ENCODE peak calls at places on chromosomes 7 and 10, in seven cellular contexts. One of them, this sample, is unnamed.

GRCh38 chr7:78769551-78770101 is 683.8 kb downstream of the MAGI2 start:
- DNase-seq in upper lobe of right lung: no peak
- DNase-seq in spleen: no peak
- DNase-seq in Calu3: no peak
- DNase-seq in PC-3: no peak
- DNase-seq in mammary epithelial cell: no peak
- DNase-seq in left ventricle myocardium inferior: no peak
- DNase-seq in this sample: no peak

GRCh38 chr7:38929460-38930171 is 20.6 kb upstream of the VPS41 start:
- DNase-seq in upper lobe of right lung: no peak
- DNase-seq in spleen: no peak
- DNase-seq in Calu3: peak; percentile 84
- DNase-seq in PC-3: no peak
- DNase-seq in mammary epithelial cell: no peak
- DNase-seq in left ventricle myocardium inferior: no peak
- DNase-seq in this sample: no peak

GRCh38 chr7:23136216-23136615 is 30.6 kb downstream of the KLHL7 start:
- DNase-seq in upper lobe of right lung: no peak
- DNase-seq in spleen: no peak
- DNase-seq in Calu3: no peak
- DNase-seq in PC-3: no peak
- DNase-seq in mammary epithelial cell: no peak
- DNase-seq in left ventricle myocardium inferior: no peak
- DNase-seq in this sample: no peak

GRCh38 chr10:31030216-31030615 is 1.4 kb downstream of the ZNF438 start:
- DNase-seq in upper lobe of right lung: no peak
- DNase-seq in spleen: no peak
- DNase-seq in Calu3: no peak
- DNase-seq in PC-3: no peak
- DNase-seq in mammary epithelial cell: no peak
- DNase-seq in left ventricle myocardium inferior: no peak
- DNase-seq in this sample: no peak

GRCh38 chr7:4831723-4832495 is 29.9 kb downstream of the PAPOLB start:
- DNase-seq in upper lobe of right lung: no peak
- DNase-seq in spleen: no peak
- DNase-seq in Calu3: no peak
- DNase-seq in PC-3: no peak
- DNase-seq in mammary epithelial cell: no peak
- DNase-seq in left ventricle myocardium inferior: no peak
- DNase-seq in this sample: no peak

GRCh38 chr7:148704966-148705365 is 6.3 kb downstream of the CUL1 start:
- DNase-seq in upper lobe of right lung: no peak
- DNase-seq in spleen: no peak
- DNase-seq in Calu3: no peak
- DNase-seq in PC-3: no peak
- DNase-seq in mammary epithelial cell: no peak
- DNase-seq in left ventricle myocardium inferior: no peak
- DNase-seq in this sample: no peak

GRCh38 chr10:107425844-107426553 is 261.5 kb upstream of the SORCS1 start:
- DNase-seq in upper lobe of right lung: no peak
- DNase-seq in spleen: no peak
- DNase-seq in Calu3: no peak
- DNase-seq in PC-3: no peak
- DNase-seq in mammary epithelial cell: no peak
- DNase-seq in left ventricle myocardium inferior: no peak
- DNase-seq in this sample: no peak

GRCh38 chr10:91684841-91685240 is 52.0 kb upstream of the PPP1R3C start:
- DNase-seq in upper lobe of right lung: no peak
- DNase-seq in spleen: no peak
- DNase-seq in Calu3: no peak
- DNase-seq in PC-3: peak; percentile 37
- DNase-seq in mammary epithelial cell: no peak
- DNase-seq in left ventricle myocardium inferior: no peak
- DNase-seq in this sample: no peak

GRCh38 chr10:127117125-127117524 is 79.3 kb downstream of the INSYN2A start:
- DNase-seq in upper lobe of right lung: peak; percentile 73
- DNase-seq in spleen: no peak
- DNase-seq in Calu3: peak; percentile 35
- DNase-seq in PC-3: peak; percentile 43
- DNase-seq in mammary epithelial cell: peak; percentile 14
- DNase-seq in left ventricle myocardium inferior: peak; percentile 59
- DNase-seq in this sample: peak; percentile 57

GRCh38 chr10:110275140-110275729 is 29.5 kb downstream of the SMNDC1 start:
- DNase-seq in upper lobe of right lung: no peak
- DNase-seq in spleen: no peak
- DNase-seq in Calu3: no peak
- DNase-seq in PC-3: no peak
- DNase-seq in mammary epithelial cell: no peak
- DNase-seq in left ventricle myocardium inferior: no peak
- DNase-seq in this sample: no peak

GRCh38 chr7:47349401-47349800 is 232.5 kb downstream of the TNS3 start:
- DNase-seq in upper lobe of right lung: no peak
- DNase-seq in spleen: peak; percentile 42
- DNase-seq in Calu3: no peak
- DNase-seq in PC-3: no peak
- DNase-seq in mammary epithelial cell: no peak
- DNase-seq in left ventricle myocardium inferior: no peak
- DNase-seq in this sample: no peak

GRCh38 chr7:121327671-121328070 is 1.1 kb upstream of the WNT16 start:
- DNase-seq in upper lobe of right lung: no peak
- DNase-seq in spleen: no peak
- DNase-seq in Calu3: no peak
- DNase-seq in PC-3: no peak
- DNase-seq in mammary epithelial cell: no peak
- DNase-seq in left ventricle myocardium inferior: no peak
- DNase-seq in this sample: no peak

GRCh38 chr10:43202657-43203490 is 64.0 kb downstream of the RASGEF1A start:
- DNase-seq in upper lobe of right lung: peak; percentile 80
- DNase-seq in spleen: peak; percentile 91
- DNase-seq in Calu3: peak; percentile 41
- DNase-seq in PC-3: no peak
- DNase-seq in mammary epithelial cell: no peak
- DNase-seq in left ventricle myocardium inferior: peak; percentile 38
- DNase-seq in this sample: peak; percentile 38

GRCh38 chr7:44060948-44061644 is 4.3 kb downstream of the PGAM2 start:
- DNase-seq in upper lobe of right lung: peak; percentile 40
- DNase-seq in spleen: peak; percentile 65
- DNase-seq in Calu3: no peak
- DNase-seq in PC-3: no peak
- DNase-seq in mammary epithelial cell: no peak
- DNase-seq in left ventricle myocardium inferior: peak; percentile 14
- DNase-seq in this sample: no peak

GRCh38 chr10:69449841-69450240 is 1.4 kb upstream of the TSPAN15 start:
- DNase-seq in upper lobe of right lung: peak; percentile 66
- DNase-seq in spleen: peak; percentile 72
- DNase-seq in Calu3: peak; percentile 85
- DNase-seq in PC-3: peak; percentile 98
- DNase-seq in mammary epithelial cell: no peak
- DNase-seq in left ventricle myocardium inferior: no peak
- DNase-seq in this sample: no peak
- TF ChIP-seq CTCF in upper lobe of right lung: peak; percentile 66
- TF ChIP-seq CTCF in spleen: peak; percentile 49
- TF ChIP-seq CTCF in Calu3: peak; percentile 78
- TF ChIP-seq CTCF in PC-3: peak; percentile 92
- TF ChIP-seq CTCF in mammary epithelial cell: peak; percentile 44
- TF ChIP-seq CTCF in left ventricle myocardium inferior: peak; percentile 76
- TF ChIP-seq CTCF in this sample: no peak

DNA sequence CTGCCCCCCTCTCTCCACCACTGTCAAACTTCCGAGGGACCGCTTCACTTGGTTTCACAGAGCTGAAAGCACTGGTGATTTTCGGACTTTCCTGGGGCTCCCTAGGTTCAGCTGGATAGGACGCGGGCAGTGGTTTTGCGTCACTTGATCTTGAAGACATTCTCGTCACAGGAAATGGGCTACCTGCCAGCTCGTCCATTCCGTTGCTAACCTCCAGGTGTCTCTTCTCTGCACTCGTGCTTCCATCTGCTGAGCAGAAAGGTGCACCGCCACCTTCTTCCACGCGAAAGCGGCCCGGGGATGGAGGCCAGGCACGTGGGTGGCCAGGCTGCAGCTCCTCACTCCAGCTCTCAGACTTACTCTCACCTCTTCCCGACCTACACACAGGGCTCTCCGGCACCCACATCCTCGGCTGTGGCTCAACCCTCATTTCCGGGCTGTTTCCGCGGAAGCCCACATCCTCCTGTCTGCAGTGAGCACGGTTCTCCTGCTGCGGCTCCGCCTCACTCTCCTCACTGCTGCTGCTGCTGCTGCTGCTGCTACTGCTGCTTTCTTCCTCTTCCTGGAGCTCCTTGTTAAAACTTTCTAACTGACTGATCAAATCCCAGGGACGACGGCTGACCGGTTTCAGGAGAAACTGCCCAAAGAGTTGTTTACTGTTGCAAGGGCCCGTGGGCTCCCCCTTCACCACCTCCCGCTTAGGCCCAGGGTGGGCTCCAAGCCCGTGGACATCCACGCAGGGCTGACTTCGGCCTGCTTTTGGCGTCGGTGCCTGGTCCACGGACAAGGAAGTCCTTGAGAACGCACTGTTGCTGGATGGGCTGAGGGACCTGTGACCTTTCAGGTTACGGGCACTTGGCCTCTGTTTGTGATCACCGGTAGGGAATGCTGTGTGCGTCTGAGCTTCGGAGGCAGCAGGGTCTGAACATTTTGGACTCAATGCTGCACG is 32.1 kb downstream of the JCAD start:
- DNase-seq in upper lobe of right lung: peak; percentile 77
- DNase-seq in spleen: peak; percentile 95
- DNase-seq in Calu3: peak; percentile 67
- DNase-seq in PC-3: peak; percentile 4
- DNase-seq in mammary epithelial cell: peak; percentile 61
- DNase-seq in left ventricle myocardium inferior: peak; percentile 38
- DNase-seq in this sample: no peak
- TF ChIP-seq CTCF in upper lobe of right lung: peak; percentile 8
- TF ChIP-seq CTCF in spleen: no peak
- TF ChIP-seq CTCF in Calu3: no peak
- TF ChIP-seq CTCF in PC-3: no peak
- TF ChIP-seq CTCF in mammary epithelial cell: peak; percentile 63
- TF ChIP-seq CTCF in left ventricle myocardium inferior: no peak
- TF ChIP-seq CTCF in this sample: no peak

DNA sequence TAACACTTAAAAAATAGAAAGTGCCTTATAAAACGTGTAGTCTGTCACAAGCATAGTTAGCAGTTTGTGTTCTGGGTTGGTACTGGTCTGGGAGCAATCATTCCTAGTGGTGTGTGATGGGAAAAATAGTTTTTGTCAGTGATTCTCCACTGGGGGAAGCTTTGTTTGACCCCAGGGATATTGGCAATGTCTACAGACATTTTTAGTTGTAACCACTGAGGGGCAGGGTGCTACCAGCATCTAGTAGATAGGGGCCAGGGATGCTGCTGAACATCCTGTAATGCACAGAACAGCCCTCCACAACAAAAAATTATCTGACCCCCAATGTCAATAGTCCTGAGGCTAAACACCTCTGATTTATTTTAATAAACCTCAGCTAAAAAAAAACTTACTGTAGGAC is 51.6 kb upstream of the CREB5 start:
- DNase-seq in upper lobe of right lung: no peak
- DNase-seq in spleen: no peak
- DNase-seq in Calu3: peak; percentile 19
- DNase-seq in PC-3: peak; percentile 22
- DNase-seq in mammary epithelial cell: no peak
- DNase-seq in left ventricle myocardium inferior: no peak
- DNase-seq in this sample: no peak
- TF ChIP-seq CTCF in upper lobe of right lung: no peak
- TF ChIP-seq CTCF in spleen: no peak
- TF ChIP-seq CTCF in Calu3: no peak
- TF ChIP-seq CTCF in PC-3: no peak
- TF ChIP-seq CTCF in mammary epithelial cell: no peak
- TF ChIP-seq CTCF in left ventricle myocardium inferior: no peak
- TF ChIP-seq CTCF in this sample: no peak

DNA sequence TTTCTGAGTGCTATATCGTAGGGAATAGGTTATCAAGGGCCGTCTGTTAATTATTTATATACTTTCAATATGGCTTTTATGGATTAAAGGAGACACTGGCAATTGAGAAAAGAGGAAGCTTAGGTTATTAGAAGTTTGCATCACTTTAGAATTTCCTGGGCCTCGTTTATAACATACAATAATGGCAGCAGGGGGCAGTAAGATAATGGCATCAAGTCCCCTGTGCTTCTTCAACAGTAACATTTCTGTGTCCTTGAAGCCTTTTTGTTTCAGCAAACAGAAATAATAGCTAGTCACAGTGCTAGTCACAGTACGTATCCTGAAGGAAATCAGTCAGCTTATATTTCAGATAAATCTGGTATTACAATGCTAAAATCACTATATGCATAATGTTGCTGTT is 41.9 kb downstream of the SPAM1 start:
- DNase-seq in upper lobe of right lung: no peak
- DNase-seq in spleen: no peak
- DNase-seq in Calu3: peak; percentile 7
- DNase-seq in PC-3: no peak
- DNase-seq in mammary epithelial cell: no peak
- DNase-seq in left ventricle myocardium inferior: no peak
- DNase-seq in this sample: no peak
- TF ChIP-seq CTCF in upper lobe of right lung: no peak
- TF ChIP-seq CTCF in spleen: no peak
- TF ChIP-seq CTCF in Calu3: no peak
- TF ChIP-seq CTCF in PC-3: peak; percentile 31
- TF ChIP-seq CTCF in mammary epithelial cell: peak; percentile 51
- TF ChIP-seq CTCF in left ventricle myocardium inferior: peak; percentile 36
- TF ChIP-seq CTCF in this sample: no peak

DNA sequence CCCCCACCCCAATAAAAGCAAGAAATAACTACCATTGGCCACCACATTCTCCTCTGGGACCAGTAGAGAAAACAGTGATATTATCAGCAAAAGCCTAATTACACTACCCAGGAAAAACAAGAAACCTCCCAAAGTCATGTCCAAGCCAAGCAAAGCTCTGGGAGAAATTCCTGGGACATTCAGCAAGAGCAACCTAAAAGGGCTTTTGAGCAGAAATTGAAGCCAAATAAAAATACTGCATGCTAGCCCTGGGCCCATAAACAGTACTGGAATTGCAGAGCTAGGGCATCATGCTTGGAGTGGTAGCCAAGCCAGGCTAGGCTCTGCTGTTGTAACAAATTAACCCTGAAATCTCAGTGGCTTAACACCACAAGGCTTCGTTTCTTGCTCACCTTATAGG is 347.9 kb downstream of the LRMDA start:
- DNase-seq in upper lobe of right lung: no peak
- DNase-seq in spleen: no peak
- DNase-seq in Calu3: no peak
- DNase-seq in PC-3: no peak
- DNase-seq in mammary epithelial cell: no peak
- DNase-seq in left ventricle myocardium inferior: no peak
- DNase-seq in this sample: no peak
- TF ChIP-seq CTCF in upper lobe of right lung: no peak
- TF ChIP-seq CTCF in spleen: no peak
- TF ChIP-seq CTCF in Calu3: no peak
- TF ChIP-seq CTCF in PC-3: no peak
- TF ChIP-seq CTCF in mammary epithelial cell: no peak
- TF ChIP-seq CTCF in left ventricle myocardium inferior: no peak
- TF ChIP-seq CTCF in this sample: no peak